ENCODE peak calls at places on chromosomes 1 and 21, in ten cellular contexts. U, J, H, X, C, S, K, Y, Z and T are unnamed samples.

GRCh38 chr1:207316622-207317510 is 4.6 kb upstream of the CD55 start:
- DNase-seq in U (peak; percentile 55), J (no peak), H (no peak), X (no peak), C (no peak), S (no peak), K (no peak), Y (no peak), Z (no peak), T (no peak)

GRCh38 chr1:194394676-194395075 is 1208.3 kb upstream of the B3GALT2 start:
- DNase-seq in U (no peak), J (no peak), H (no peak), X (no peak), C (no peak), S (no peak), K (no peak), Y (no peak), Z (no peak), T (no peak)

GRCh38 chr1:903721-904270 is 19.9 kb upstream of the SAMD11 start:
- DNase-seq in U (no peak), J (no peak), H (no peak), X (no peak), C (no peak), S (peak; percentile 15), K (no peak), Y (no peak), Z (no peak), T (no peak)

GRCh38 chr1:88302843-88303486 is 381.1 kb upstream of the PKN2 start:
- DNase-seq in U (no peak), J (no peak), H (no peak), X (no peak), C (peak; percentile 17), S (no peak), K (peak; percentile 34), Y (no peak), Z (no peak), T (no peak)

GRCh38 chr1:239308701-239309333 is 77.6 kb upstream of the CHRM3 start:
- DNase-seq in U (peak; percentile 66), J (no peak), H (no peak), X (peak; percentile 0), C (peak; percentile 28), S (no peak), K (peak; percentile 53), Y (no peak), Z (peak; percentile 6), T (peak; percentile 17)

GRCh38 chr21:21163904-21164303 is 165.7 kb downstream of the NCAM2 start:
- DNase-seq in U (peak; percentile 24), J (no peak), H (peak; percentile 29), X (no peak), C (peak; percentile 28), S (peak; percentile 10), K (peak; percentile 77), Y (no peak), Z (peak; percentile 1), T (peak; percentile 33)

GRCh38 chr1:166379447-166379846 is 212.6 kb upstream of the FAM78B start:
- DNase-seq in U (no peak), J (no peak), H (no peak), X (no peak), C (peak; percentile 4), S (no peak), K (no peak), Y (no peak), Z (no peak), T (no peak)

GRCh38 chr1:247146671-247147070 is 25.1 kb downstream of the ZNF124 start:
- DNase-seq in U (no peak), J (no peak), H (no peak), X (no peak), C (no peak), S (no peak), K (no peak), Y (no peak), Z (no peak), T (no peak)

GRCh38 chr1:40997096-40997495 is 17.6 kb downstream of the CTPS1 start:
- DNase-seq in U (no peak), J (no peak), H (no peak), X (no peak), C (no peak), S (no peak), K (no peak), Y (no peak), Z (no peak), T (no peak)

GRCh38 chr1:201888282-201889033 is at the start of gene SHISA4:
- DNase-seq in U (peak; percentile 54), J (peak; percentile 98), H (no peak), X (no peak), C (peak; percentile 75), S (no peak), K (peak; percentile 69), Y (no peak), Z (no peak), T (no peak)

GRCh38 chr1:240474133-240474614 is 137.8 kb downstream of the GREM2 start:
- DNase-seq in U (no peak), J (no peak), H (no peak), X (no peak), C (no peak), S (no peak), K (peak; percentile 60), Y (no peak), Z (no peak), T (no peak)

GRCh38 chr1:24351918-24352637 is 32.9 kb downstream of the GRHL3 start:
- DNase-seq in U (no peak), J (no peak), H (peak; percentile 21), X (no peak), C (peak; percentile 32), S (no peak), K (peak; percentile 65), Y (no peak), Z (no peak), T (no peak)

GRCh38 chr1:3366181-3367051 is 88.0 kb upstream of the ARHGEF16 start:
- DNase-seq in U (no peak), J (peak; percentile 48), H (no peak), X (no peak), C (no peak), S (no peak), K (no peak), Y (no peak), Z (no peak), T (no peak)

GRCh38 chr1:26373281-26373680 is 731 bp upstream of the ZNF683 start:
- DNase-seq in U (no peak), J (no peak), H (no peak), X (no peak), C (no peak), S (no peak), K (no peak), Y (no peak), Z (peak; percentile 26), T (no peak)

GRCh38 chr1:165543651-165544452 is at the start of gene LRRC52:
- DNase-seq in U (no peak), J (peak; percentile 51), H (peak; percentile 35), X (no peak), C (no peak), S (no peak), K (no peak), Y (no peak), Z (no peak), T (peak; percentile 5)

GRCh38 chr1:225700164-225700740 is 47.3 kb upstream of the ENAH start:
- DNase-seq in U (no peak), J (no peak), H (no peak), X (no peak), C (peak; percentile 97), S (no peak), K (peak; percentile 98), Y (no peak), Z (no peak), T (no peak)

GRCh38 chr1:232186936-232187335 is 443.0 kb downstream of the SIPA1L2 start:
- DNase-seq in U (no peak), J (no peak), H (no peak), X (no peak), C (no peak), S (no peak), K (peak; percentile 38), Y (no peak), Z (no peak), T (no peak)

GRCh38 chr1:2199042-2199810 is 4.7 kb upstream of the FAAP20 start:
- DNase-seq in U (peak; percentile 95), J (peak; percentile 84), H (peak; percentile 79), X (peak; percentile 69), C (peak; percentile 77), S (no peak), K (peak; percentile 89), Y (peak; percentile 34), Z (peak; percentile 71), T (no peak)

GRCh38 chr21:34762761-34763160 is 94.0 kb downstream of the CLIC6 start:
- DNase-seq in U (no peak), J (no peak), H (no peak), X (no peak), C (no peak), S (no peak), K (peak; percentile 18), Y (no peak), Z (no peak), T (no peak)

GRCh38 chr1:74463301-74463988 is 49.0 kb downstream of the LRRC53 start:
- DNase-seq in U (no peak), J (no peak), H (no peak), X (no peak), C (no peak), S (no peak), K (peak; percentile 15), Y (no peak), Z (no peak), T (no peak)

GRCh38 chr21:34022557-34023335 is 50.6 kb upstream of the MRPS6 start:
- DNase-seq in U (no peak), J (peak; percentile 18), H (peak; percentile 22), X (no peak), C (no peak), S (no peak), K (no peak), Y (peak; percentile 51), Z (no peak), T (peak; percentile 14)

GRCh38 chr1:109877320-109877771 is 33.3 kb upstream of the CSF1 start:
- DNase-seq in U (no peak), J (peak; percentile 77), H (no peak), X (no peak), C (peak; percentile 86), S (no peak), K (peak; percentile 94), Y (no peak), Z (no peak), T (no peak)

GRCh38 chr1:235486321-235486720 is 17.9 kb downstream of the B3GALNT2 start:
- DNase-seq in U (no peak), J (no peak), H (no peak), X (no peak), C (no peak), S (no peak), K (peak; percentile 28), Y (no peak), Z (no peak), T (no peak)

GRCh38 chr21:34887729-34888568 is 161.2 kb downstream of the RUNX1 start:
- DNase-seq in U (peak; percentile 75), J (peak; percentile 36), H (peak; percentile 69), X (peak; percentile 76), C (peak; percentile 72), S (peak; percentile 60), K (peak; percentile 97), Y (peak; percentile 40), Z (peak; percentile 86), T (peak; percentile 38)

GRCh38 chr1:198903203-198903602 is 264.4 kb downstream of the PTPRC start:
- DNase-seq in U (no peak), J (peak; percentile 27), H (no peak), X (no peak), C (no peak), S (no peak), K (no peak), Y (no peak), Z (no peak), T (no peak)